ENCODE peak calls at places on chromosomes 4 and X, in four cellular contexts. U, L, S and K are unnamed samples.

GRCh38 chr4:11456441-11456840 is 27.7 kb upstream of the HS3ST1 start:
- DNase-seq in S (no peak), L (no peak), U (no peak), K (no peak)

GRCh38 chrX:26050099-26050498 is 88.0 kb upstream of the MAGEB18 start:
- DNase-seq in S (no peak), L (no peak), U (no peak), K (no peak)

GRCh38 chrX:37922926-37923325 is 75.6 kb upstream of the DYNLT3 start:
- DNase-seq in L (no peak), U (no peak), S (no peak), K (no peak)

GRCh38 chr4:100591156-100591876 is 73.5 kb upstream of the EMCN start:
- DNase-seq in S (no peak), L (no peak), U (no peak), K (no peak)

GRCh38 chr4:1011022-1011694 is at the start of gene FGFRL1:
- DNase-seq in S (no peak), U (peak), L (peak), K (peak)

GRCh38 chr4:83552924-83553323 is 17.0 kb downstream of the GPAT3 start:
- DNase-seq in L (peak), S (no peak), U (no peak), K (no peak)

GRCh38 chr4:105387466-105387865 is 86.4 kb downstream of the PPA2 start:
- DNase-seq in S (no peak), L (peak), U (no peak), K (no peak)

GRCh38 chr4:92421920-92422319 is 118.2 kb downstream of the GRID2 start:
- DNase-seq in L (no peak), S (no peak), U (no peak), K (no peak)

GRCh38 chr4:105146286-105147219 is at the start of gene TET2:
- DNase-seq in U (peak), L (peak), S (no peak), K (peak)

GRCh38 chr4:54005475-54005874 is 58.9 kb downstream of the CHIC2 start:
- DNase-seq in U (no peak), S (no peak), L (peak), K (no peak)

GRCh38 chr4:79540143-79540542 is 132.1 kb upstream of the GK2 start:
- DNase-seq in U (no peak), S (no peak), L (no peak), K (no peak)

GRCh38 chr4:92362002-92362401 is 58.2 kb downstream of the GRID2 start:
- DNase-seq in S (no peak), L (no peak), U (no peak), K (no peak)

GRCh38 chr4:181952478-181952877 is 290.7 kb upstream of the TENM3 start:
- DNase-seq in S (no peak), L (peak), U (no peak), K (peak)

GRCh38 chr4:181951265-181951664 is 291.9 kb upstream of the TENM3 start:
- DNase-seq in U (no peak), S (no peak), L (no peak), K (no peak)

GRCh38 chr4:181946902-181947301 is 296.3 kb upstream of the TENM3 start:
- DNase-seq in S (no peak), U (no peak), L (peak), K (no peak)

GRCh38 chr4:181950372-181951127 is 292.7 kb upstream of the TENM3 start:
- DNase-seq in S (no peak), L (no peak), U (no peak), K (peak)

GRCh38 chr4:181949704-181950312 is 293.4 kb upstream of the TENM3 start:
- DNase-seq in S (peak), U (peak), L (no peak), K (peak)
- H3K23ac ChIP-seq in S (no peak), U (no peak), L (no peak), K (no peak)

DNA sequence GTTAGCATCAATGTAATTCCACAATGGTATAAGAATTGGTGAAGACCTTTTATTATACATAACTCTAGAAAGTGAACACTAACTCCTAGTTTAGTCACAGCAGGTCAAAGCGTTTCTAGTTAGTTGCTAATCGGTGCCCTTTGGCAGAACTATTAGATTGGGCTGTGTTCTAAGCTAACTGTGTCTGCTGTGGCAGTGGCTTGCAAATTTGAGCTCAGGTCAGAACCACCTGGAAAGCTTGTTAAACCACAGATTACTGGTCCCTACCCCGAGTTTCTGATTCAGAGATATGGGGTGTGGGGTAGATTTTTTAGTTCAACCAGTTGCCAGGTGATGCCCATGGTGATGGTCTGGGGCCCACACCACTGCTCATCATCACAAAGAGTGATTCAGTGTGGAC is 332.1 kb downstream of the UNC5C start:
- DNase-seq in U (no peak), S (no peak), L (no peak), K (no peak)
- H3K18ac ChIP-seq in U (no peak), S (no peak), L (no peak), K (no peak)

GRCh38 chrX:132409780-132410556 is 78.9 kb downstream of the MBNL3 start:
- DNase-seq in U (no peak), L (no peak), S (no peak), K (no peak)
- H3K56ac ChIP-seq in U (no peak), L (no peak), S (no peak), K (peak)

GRCh38 chr4:2069161-2069971 is 10.2 kb downstream of the NAT8L start:
- DNase-seq in U (no peak), L (no peak), S (no peak), K (no peak)

GRCh38 chr4:2071252-2071911 is 12.3 kb downstream of the NAT8L start:
- DNase-seq in S (no peak), L (no peak), U (no peak), K (no peak)

GRCh38 chr4:2068566-2068965 is 9.4 kb downstream of the NAT8L start:
- DNase-seq in U (no peak), S (no peak), L (no peak), K (no peak)

GRCh38 chr4:2070421-2071251 is 11.5 kb downstream of the NAT8L start:
- DNase-seq in L (no peak), S (no peak), U (no peak), K (no peak)

GRCh38 chr4:2069986-2070385 is 10.9 kb downstream of the NAT8L start:
- DNase-seq in L (no peak), U (no peak), S (no peak), K (no peak)
- H3K23ac ChIP-seq in L (no peak), U (no peak), S (no peak), K (no peak)

DNA sequence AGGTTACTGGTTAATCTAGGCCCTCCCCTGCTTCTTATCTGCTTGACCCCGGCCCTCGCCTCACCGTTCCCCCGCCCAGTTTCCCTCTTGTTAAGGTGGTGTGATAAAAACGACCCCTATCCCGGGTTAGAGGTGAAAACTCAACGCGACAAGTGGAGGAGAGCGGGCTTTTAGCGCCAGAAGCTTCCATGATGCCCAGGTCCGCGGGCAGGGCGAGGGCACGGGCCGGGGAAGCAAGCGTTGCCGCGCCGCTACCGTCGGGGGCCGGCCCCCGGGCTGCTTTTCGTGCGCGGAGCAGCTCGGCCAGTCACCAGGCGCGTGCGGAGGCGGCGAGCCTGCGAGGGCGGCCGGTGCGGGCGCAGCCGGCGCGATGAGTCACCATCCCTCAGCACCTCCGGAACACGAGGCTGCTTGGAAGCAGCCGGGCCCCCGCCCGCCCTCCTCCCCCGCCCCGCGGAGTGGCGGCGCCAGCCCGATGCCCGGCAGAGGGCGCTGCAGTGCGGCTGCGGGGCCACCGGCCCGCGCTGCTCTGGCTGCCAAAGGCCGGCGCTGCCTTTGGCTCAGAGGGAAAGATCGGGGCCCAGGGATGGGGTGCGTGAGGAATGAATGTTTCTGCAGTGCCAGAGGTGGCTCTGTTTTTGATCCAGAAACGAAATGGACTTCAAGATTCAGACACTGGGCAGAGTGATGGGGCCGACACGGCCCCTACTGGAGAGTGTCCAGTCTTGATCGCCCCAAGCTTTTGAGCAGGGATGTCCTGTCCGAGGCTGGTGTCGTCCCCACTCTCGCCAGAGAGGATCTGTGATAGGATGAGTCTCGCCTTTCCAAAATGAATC is 107.8 kb downstream of the NHSL2 start:
- DNase-seq in L (peak), S (peak), U (peak), K (peak)
- H3K18ac ChIP-seq in L (peak), S (peak), U (no peak), K (no peak)

DNA sequence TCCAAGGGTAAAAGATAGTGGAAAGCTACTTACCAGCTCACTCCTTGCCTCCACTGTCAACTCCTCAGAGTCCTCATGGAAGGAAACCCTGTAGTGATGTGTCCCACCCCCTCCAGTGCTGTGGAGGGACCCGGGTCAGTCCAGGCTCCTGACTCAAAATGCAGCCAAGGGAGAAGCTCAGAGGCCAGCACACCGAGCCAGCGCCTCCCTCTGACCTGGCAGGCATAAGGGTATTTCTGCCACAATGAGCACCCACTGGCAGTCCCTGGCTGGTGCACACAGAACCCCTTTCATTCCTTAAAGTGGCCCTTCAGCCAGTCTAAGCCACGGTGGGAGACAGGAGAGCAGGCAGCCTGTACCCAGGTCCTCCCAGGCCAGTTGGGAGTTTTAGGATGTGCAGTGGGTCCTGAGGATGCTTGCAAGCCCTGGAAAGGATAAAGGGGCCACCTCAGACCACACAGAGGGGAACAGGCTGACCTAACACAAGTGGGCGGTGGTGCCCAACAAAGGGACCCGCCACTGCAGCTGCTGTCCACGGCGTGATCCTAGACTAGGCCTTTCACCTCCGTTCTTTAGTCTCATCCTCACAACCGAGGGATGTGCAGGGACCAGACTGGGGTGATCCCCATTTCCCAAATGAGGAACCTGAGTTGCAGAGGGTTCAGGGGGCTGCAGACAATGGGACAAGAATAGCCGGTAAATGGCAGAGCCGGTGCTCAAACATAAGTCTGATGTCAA is 5.7 kb downstream of the JAKMIP1 start:
- DNase-seq in L (no peak), U (no peak), S (no peak), K (no peak)
- H3K56ac ChIP-seq in L (no peak), U (no peak), S (no peak), K (no peak)

GRCh38 chr4:173169428-173170209 is 1.0 kb downstream of the GALNT7 start:
- DNase-seq in S (no peak), L (peak), U (peak), K (peak)
- H3K23ac ChIP-seq in S (no peak), L (peak), U (no peak), K (no peak)

GRCh38 chrX:140091276-140091886 is 126.1 kb upstream of the CXorf66 start:
- DNase-seq in U (peak), S (no peak), L (no peak), K (peak)
- H3K18ac ChIP-seq in U (no peak), S (no peak), L (no peak), K (no peak)